ENCODE peak calls at places on chromosome 22, in five cellular contexts. S is thyroid gland; Q is stimulated activated CD4-positive, alpha-beta T cell treated with anti-CD3 and anti-CD28 coated beads, Interleukin-15, amount 100 ng/mL, for 24 hours; F is T-helper 1 cell; K is germinal center. E is an unnamed sample.

GRCh38 chr22:22195265-22196017 is 49.1 kb upstream of the VPREB1 start:
- DNase-seq in Q (peak; percentile 89), K (peak; percentile 89), F (peak; percentile 82), S (peak; percentile 73), E (no peak)

GRCh38 chr22:30867746-30868662 is 100.6 kb downstream of the MORC2 start:
- DNase-seq in F (no peak), Q (no peak), K (no peak), S (no peak), E (no peak)

GRCh38 chr22:43622886-43623285 is 189.2 kb downstream of the EFCAB6 start:
- DNase-seq in F (no peak), K (no peak), Q (no peak), S (no peak), E (no peak)

GRCh38 chr22:35202376-35202775 is 54.9 kb upstream of the HMGXB4 start:
- DNase-seq in S (no peak), K (no peak), F (no peak), Q (no peak), E (no peak)

GRCh38 chr22:42473484-42474193 is 41.4 kb upstream of the NFAM1 start:
- DNase-seq in K (peak; percentile 32), Q (peak; percentile 8), F (peak; percentile 8), S (no peak), E (peak; percentile 11)

GRCh38 chr22:20408891-20409290 is 14.9 kb downstream of the ZNF74 start:
- DNase-seq in Q (no peak), S (no peak), K (no peak), F (no peak), E (no peak)

GRCh38 chr22:41458161-41458728 is 10.2 kb downstream of the PHF5A start:
- DNase-seq in K (no peak), S (no peak), F (no peak), Q (no peak), E (no peak)

GRCh38 chr22:30129636-30130035 is 49.4 kb downstream of the HORMAD2 start:
- DNase-seq in K (no peak), S (no peak), F (no peak), Q (no peak), E (no peak)

GRCh38 chr22:40196628-40197027 is 18.9 kb downstream of the TNRC6B start:
- DNase-seq in K (no peak), F (no peak), S (no peak), Q (peak; percentile 71), E (peak; percentile 86)

GRCh38 chr22:19514831-19515565 is 9.2 kb downstream of the CLDN5 start:
- DNase-seq in Q (no peak), F (no peak), K (no peak), S (no peak), E (no peak)

GRCh38 chr22:38843201-38843715 is 570 bp downstream of the NPTXR start:
- DNase-seq in K (peak; percentile 61), S (peak; percentile 61), F (peak; percentile 24), Q (peak; percentile 75), E (peak; percentile 52)

GRCh38 chr22:29987143-29987542 is 93.1 kb upstream of the HORMAD2 start:
- DNase-seq in K (no peak), S (no peak), F (no peak), Q (no peak), E (no peak)

E was measured in AG04450.